ENCODE peak calls at places on chromosome 3, in five cellular contexts. Y, V, O, Q and N are unnamed samples.

GRCh38 chr3:152379415-152380042 is 110.8 kb downstream of the MBNL1 start:
- DNase-seq in Y (no peak), V (no peak), O (no peak), Q (no peak), N (no peak)

GRCh38 chr3:169347597-169347996 is 315.9 kb downstream of the MECOM start:
- DNase-seq in Y (no peak), V (no peak), O (no peak), Q (no peak), N (no peak)

GRCh38 chr3:193211984-193212383 is 29.0 kb upstream of the PLAAT1 start:
- DNase-seq in Y (no peak), V (no peak), O (no peak), Q (no peak), N (no peak)

GRCh38 chr3:29639621-29640290 is 358.9 kb downstream of the RBMS3 start:
- DNase-seq in Y (no peak), V (no peak), O (no peak), Q (no peak), N (no peak)

GRCh38 chr3:59541352-59541751 is 491.5 kb upstream of the CFAP20DC start:
- DNase-seq in Y (no peak), V (no peak), O (no peak), Q (no peak), N (no peak)

GRCh38 chr3:136893848-136894443 is 31.9 kb downstream of the NCK1 start:
- DNase-seq in Y (no peak), V (no peak), O (no peak), Q (peak), N (no peak)

GRCh38 chr3:38028621-38029361 is 651 bp downstream of the PLCD1 start:
- DNase-seq in Y (no peak), V (no peak), O (no peak), Q (no peak), N (no peak)

GRCh38 chr3:166473501-166473900 is 636.3 kb upstream of the BCHE start:
- DNase-seq in Y (no peak), V (no peak), O (no peak), Q (no peak), N (no peak)

GRCh38 chr3:107670991-107671390 is 148.2 kb downstream of the BBX start:
- DNase-seq in Y (no peak), V (no peak), O (no peak), Q (no peak), N (no peak)

GRCh38 chr3:188197388-188197847 is 43.5 kb downstream of the LPP start:
- DNase-seq in Y (peak), V (no peak), O (no peak), Q (no peak), N (no peak)

GRCh38 chr3:138367912-138368311 is 19.5 kb downstream of the MRAS start:
- DNase-seq in Y (no peak), V (no peak), O (no peak), Q (no peak), N (no peak)

GRCh38 chr3:184688251-184688851 is 23.5 kb downstream of the MAGEF1 start:
- DNase-seq in Y (no peak), V (no peak), O (no peak), Q (no peak), N (no peak)

GRCh38 chr3:43534676-43535075 is 87.1 kb downstream of the ANO10 start:
- DNase-seq in Y (no peak), V (no peak), O (no peak), Q (no peak), N (no peak)

GRCh38 chr3:53818221-53819162 is 27.7 kb downstream of the CHDH start:
- DNase-seq in Y (no peak), V (no peak), O (no peak), Q (peak), N (no peak)

GRCh38 chr3:196335004-196335403 is 3.2 kb downstream of the TM4SF19 start:
- DNase-seq in Y (no peak), V (no peak), O (no peak), Q (no peak), N (no peak)

GRCh38 chr3:158403013-158403412 is 168.0 kb upstream of the MLF1 start:
- DNase-seq in Y (no peak), V (no peak), O (no peak), Q (no peak), N (no peak)

GRCh38 chr3:50862221-50862620 is 187.5 kb downstream of the DOCK3 start:
- DNase-seq in Y (peak), V (no peak), O (no peak), Q (no peak), N (no peak)

GRCh38 chr3:177724020-177724638 is 526.8 kb upstream of the TBL1XR1 start:
- DNase-seq in Y (no peak), V (no peak), O (no peak), Q (no peak), N (no peak)

GRCh38 chr3:20811631-20812030 is 625.6 kb upstream of the SGO1 start:
- DNase-seq in Y (no peak), V (no peak), O (no peak), Q (no peak), N (no peak)

GRCh38 chr3:151962891-151963290 is 89.4 kb downstream of the SUCNR1 start:
- DNase-seq in Y (no peak), V (no peak), O (no peak), Q (no peak), N (no peak)

GRCh38 chr3:136247436-136247835 is 2.7 kb upstream of the PCCB start:
- DNase-seq in Y (no peak), V (no peak), O (no peak), Q (no peak), N (no peak)

GRCh38 chr3:64765951-64766350 is 78.2 kb upstream of the ADAMTS9 start:
- DNase-seq in Y (no peak), V (no peak), O (no peak), Q (no peak), N (no peak)

GRCh38 chr3:193874997-193875593 is 260.9 kb upstream of the HES1 start:
- DNase-seq in Y (no peak), V (no peak), O (no peak), Q (no peak), N (no peak)

GRCh38 chr3:140198242-140198641 is 263.3 kb downstream of the CLSTN2 start:
- DNase-seq in Y (no peak), V (no peak), O (no peak), Q (no peak), N (no peak)

GRCh38 chr3:158920375-158920774 is 118.5 kb downstream of the MFSD1 start:
- DNase-seq in Y (no peak), V (no peak), O (no peak), Q (no peak), N (no peak)

GRCh38 chr3:178084938-178085816 is 451.1 kb upstream of the KCNMB2 start:
- DNase-seq in Y (peak), V (no peak), O (no peak), Q (peak), N (no peak)

GRCh38 chr3:165786013-165786412 is 51.2 kb downstream of the BCHE start:
- DNase-seq in Y (no peak), V (no peak), O (no peak), Q (no peak), N (no peak)

GRCh38 chr3:87867001-87867400 is 191.8 kb downstream of the CGGBP1 start:
- DNase-seq in Y (no peak), V (no peak), O (no peak), Q (no peak), N (no peak)

GRCh38 chr3:160210799-160211221 is 14.4 kb upstream of the C3orf80 start:
- DNase-seq in Y (no peak), V (no peak), O (no peak), Q (peak), N (no peak)

DNA sequence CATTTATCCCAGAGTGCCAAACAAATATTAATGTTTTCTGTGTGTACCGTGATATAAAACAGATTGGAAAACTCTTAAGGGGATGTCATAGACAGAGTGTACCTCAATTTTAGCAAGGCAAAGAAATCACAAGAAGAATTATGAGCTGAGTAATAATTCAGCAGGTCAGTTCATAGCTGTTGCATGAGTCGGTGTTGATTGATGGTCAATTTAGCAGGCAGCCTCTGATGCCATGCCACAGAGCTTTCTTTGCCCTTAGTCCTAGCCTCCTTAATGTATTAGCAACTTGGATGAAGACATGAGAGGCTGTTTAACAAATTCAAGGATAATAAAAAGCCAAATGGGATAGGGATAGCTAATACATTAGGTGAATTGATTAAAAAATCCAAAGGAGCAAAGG is 6.8 kb downstream of the SLC35A5 start:
- DNase-seq in Y (no peak), V (no peak), O (no peak), Q (no peak), N (no peak)
- TF ChIP-seq POLR2AphosphoS5 in Y (no peak), V (no peak), O (no peak), Q (no peak), N (no peak)

GRCh38 chr3:167734498-167735232 is at the start of gene PDCD10:
- DNase-seq in Y (peak), V (peak), O (peak), Q (peak), N (peak)
- TF ChIP-seq POLR2A in Y (peak), V (peak), O (peak), Q (peak), N (peak)

GRCh38 chr3:144556392-144556791 is 584.8 kb downstream of the DIPK2A start:
- DNase-seq in Y (no peak), V (peak), O (no peak), Q (no peak), N (peak)
- TF ChIP-seq TAF1 in Y (no peak), V (no peak), O (no peak), Q (no peak), N (no peak)

DNA sequence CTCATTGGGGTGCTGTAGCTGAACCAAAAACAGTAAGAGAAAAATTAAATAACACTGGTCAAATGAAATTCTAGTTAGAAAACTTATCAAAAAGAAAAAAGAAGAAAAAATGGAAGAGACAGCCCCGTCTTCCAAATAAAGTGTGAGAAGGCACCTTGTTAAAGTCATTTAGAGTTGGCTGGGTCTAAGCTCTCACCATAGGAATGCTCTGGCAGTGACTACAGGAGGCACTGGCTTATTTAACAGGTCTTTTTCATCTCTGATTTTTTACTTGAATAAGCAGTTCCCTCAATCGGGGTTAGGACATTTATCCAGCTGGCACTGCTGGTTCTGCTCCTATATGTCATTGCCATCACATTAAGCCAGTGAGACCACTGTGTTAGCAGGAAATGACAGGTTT is 1.6 kb upstream of the ABI3BP start:
- DNase-seq in Y (no peak), V (no peak), O (no peak), Q (no peak), N (no peak)
- TF ChIP-seq POLR2AphosphoS5 in Y (no peak), V (no peak), O (no peak), Q (no peak), N (no peak)

GRCh38 chr3:48687220-48687678 is 1.5 kb upstream of the NCKIPSD start:
- DNase-seq in Y (no peak), V (no peak), O (no peak), Q (no peak), N (no peak)

GRCh38 chr3:48684480-48685143 is 1.1 kb downstream of the NCKIPSD start:
- DNase-seq in Y (no peak), V (no peak), O (no peak), Q (no peak), N (peak)

GRCh38 chr3:48685293-48685602 is 467 bp downstream of the NCKIPSD start:
- DNase-seq in Y (no peak), V (no peak), O (no peak), Q (no peak), N (no peak)

GRCh38 chr3:48686538-48687219 is 964 bp upstream of the NCKIPSD start:
- DNase-seq in Y (no peak), V (no peak), O (no peak), Q (no peak), N (no peak)

GRCh38 chr3:48685603-48686511 is at the start of gene NCKIPSD:
- DNase-seq in Y (no peak), V (peak), O (peak), Q (peak), N (peak)
- TF ChIP-seq POLR2A in Y (peak), V (peak), O (peak), Q (peak), N (no peak)

GRCh38 chr3:71563827-71564226 is 19.7 kb downstream of the FOXP1 start:
- DNase-seq in Y (no peak), V (peak), O (no peak), Q (no peak), N (no peak)

GRCh38 chr3:71565326-71565725 is 18.2 kb downstream of the FOXP1 start:
- DNase-seq in Y (no peak), V (no peak), O (no peak), Q (no peak), N (no peak)

GRCh38 chr3:71566776-71567175 is 16.8 kb downstream of the FOXP1 start:
- DNase-seq in Y (no peak), V (no peak), O (no peak), Q (no peak), N (no peak)

GRCh38 chr3:71564361-71564760 is 19.2 kb downstream of the FOXP1 start:
- DNase-seq in Y (no peak), V (no peak), O (no peak), Q (no peak), N (no peak)

DNA sequence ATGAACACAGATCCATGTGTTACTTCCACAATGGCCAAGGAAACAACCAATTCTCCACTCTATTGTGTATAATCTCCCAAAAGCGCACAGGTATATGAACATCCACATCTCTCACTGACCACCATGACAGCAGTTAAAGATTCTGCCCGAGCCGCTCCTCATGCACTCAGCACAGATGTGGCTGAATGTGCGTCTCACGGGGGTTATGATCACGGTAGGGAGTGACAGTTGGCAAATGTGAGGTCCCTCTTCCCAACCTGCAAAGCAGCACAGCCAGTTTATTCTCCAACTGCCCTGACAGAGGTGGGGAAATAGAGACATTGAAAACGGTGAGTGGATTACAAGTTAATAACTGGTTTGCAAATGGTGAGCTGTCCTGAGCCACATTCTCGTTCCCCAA is 17.6 kb downstream of the FOXP1 start:
- DNase-seq in Y (no peak), V (no peak), O (no peak), Q (no peak), N (no peak)
- TF ChIP-seq TAF1 in Y (no peak), V (no peak), O (no peak), Q (no peak), N (no peak)

GRCh38 chr3:113040231-113040630 is 49.4 kb downstream of the GTPBP8 start:
- DNase-seq in Y (no peak), V (no peak), O (no peak), Q (no peak), N (no peak)
- TF ChIP-seq POLR2AphosphoS5 in Y (no peak), V (no peak), O (no peak), Q (no peak), N (no peak)

DNA sequence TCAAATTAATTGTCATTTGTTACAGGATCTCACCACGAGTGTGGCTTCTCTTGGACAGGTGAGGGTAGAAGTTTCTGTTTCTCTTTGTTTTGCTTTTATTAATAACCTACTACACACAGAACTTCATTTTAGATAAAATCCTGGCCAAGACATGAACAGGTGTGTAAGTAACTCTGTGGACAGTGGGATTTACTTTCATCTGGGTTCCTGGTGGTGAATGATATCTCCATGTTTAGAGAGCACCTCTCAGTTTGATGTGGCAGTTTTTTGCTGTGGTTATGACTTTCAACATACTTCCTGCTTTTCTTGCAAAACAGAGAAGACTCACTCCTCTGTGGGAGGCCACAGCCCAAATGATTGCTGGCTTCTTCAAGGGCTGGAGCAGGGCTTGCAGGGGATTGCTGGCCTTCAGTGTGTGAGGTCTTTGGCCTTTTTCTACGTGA is 71.1 kb upstream of the XCR1 start:
- DNase-seq in Y (no peak), V (peak), O (peak), Q (no peak), N (no peak)
- TF ChIP-seq POLR2A in Y (no peak), V (peak), O (peak), Q (no peak), N (no peak)